ENCODE peak calls at places on chromosomes 13 and 19, in ten cellular contexts. C is cardiac muscle cell, S is colonic mucosa, Z is Panc1, I is breast epithelium, M is IMR-90, K is uterus, U is right cardiac atrium, G is heart left ventricle, P is tibial artery. W is an unnamed sample. For H3K4me1, the result is how much of the 10 kb centered on the place peaks cover.

GRCh38 chr13:25654332-25654731 is 282.6 kb downstream of the ATP8A2 start:
- DNase-seq in G (no peak), S (no peak), M (no peak), P (no peak), I (no peak), U (no peak), C (no peak), K (no peak), Z (no peak), W (no peak)

GRCh38 chr19:56637976-56638555 is 4.9 kb upstream of the SMIM17 start:
- DNase-seq in I (peak), Z (no peak), M (peak), G (peak), K (peak), S (peak), U (peak), C (peak), P (no peak), W (peak)

GRCh38 chr19:20247016-20247683 is 80.1 kb downstream of the ZNF486 start:
- DNase-seq in S (no peak), G (no peak), M (no peak), C (peak), P (no peak), Z (peak), K (peak), I (no peak), U (peak), W (peak)

GRCh38 chr19:3683866-3684816 is 16.1 kb downstream of the PIP5K1C start:
- DNase-seq in M (peak), S (no peak), P (no peak), I (no peak), G (no peak), U (no peak), C (peak), K (no peak), Z (no peak), W (no peak)

GRCh38 chr19:29467824-29468401 is 57.9 kb upstream of the VSTM2B start:
- DNase-seq in S (no peak), K (no peak), U (no peak), M (peak), P (no peak), I (no peak), C (peak), G (no peak), Z (no peak), W (no peak)

GRCh38 chr19:45253396-45254027 is 2.4 kb downstream of the MARK4 start:
- DNase-seq in G (no peak), Z (no peak), I (no peak), U (no peak), S (no peak), M (peak), P (no peak), C (peak), K (no peak), W (no peak)

GRCh38 chr13:27371932-27372331 is 52.5 kb upstream of the GTF3A start:
- DNase-seq in G (no peak), Z (no peak), S (no peak), P (no peak), K (no peak), I (no peak), C (no peak), U (no peak), M (no peak), W (no peak)

GRCh38 chr13:99741979-99742378 is 229.6 kb downstream of the ZIC5 start:
- DNase-seq in I (no peak), P (no peak), Z (no peak), C (no peak), U (no peak), G (no peak), M (no peak), K (no peak), S (peak), W (no peak)

GRCh38 chr13:82772802-82773201 is 1109.5 kb downstream of the SLITRK1 start:
- DNase-seq in G (no peak), I (no peak), C (peak), M (peak), Z (no peak), K (no peak), U (no peak), P (no peak), S (no peak), W (no peak)

GRCh38 chr19:55370305-55370988 is at the start of gene IL11:
- DNase-seq in P (no peak), U (no peak), S (no peak), G (no peak), K (no peak), C (no peak), I (no peak), Z (no peak), M (peak), W (no peak)

GRCh38 chr19:38557205-38557799 is 60.5 kb downstream of the MAP4K1 start:
- DNase-seq in U (no peak), P (no peak), S (peak), M (no peak), I (no peak), G (no peak), Z (no peak), C (no peak), K (no peak), W (no peak)

GRCh38 chr13:74067818-74068217 is 66.4 kb downstream of the KLF12 start:
- DNase-seq in M (peak), P (no peak), C (no peak), K (no peak), Z (no peak), I (no peak), S (no peak), G (no peak), U (no peak), W (no peak)
- H3K4me1 ChIP-seq in M (under half), P (under half), C (under half), K (under half), Z (under half), I (under half), S (under half), G (under half), U (under half), W (under half)

GRCh38 chr19:49524812-49525455 is 2.9 kb upstream of the RCN3 start:
- DNase-seq in C (no peak), S (no peak), M (no peak), Z (no peak), G (no peak), I (no peak), U (no peak), P (no peak), K (no peak), W (no peak)

GRCh38 chr19:49533551-49534488 is 6.0 kb downstream of the RCN3 start:
- DNase-seq in M (peak), S (peak), K (peak), Z (no peak), G (peak), I (peak), U (peak), P (peak), C (peak), W (peak)

GRCh38 chr19:49530708-49531107 is 2.9 kb downstream of the RCN3 start:
- DNase-seq in K (no peak), Z (no peak), U (no peak), I (no peak), S (no peak), M (no peak), P (no peak), G (no peak), C (no peak), W (no peak)

GRCh38 chr19:49528211-49528771 is 488 bp downstream of the RCN3 start:
- DNase-seq in S (no peak), M (peak), C (peak), Z (no peak), P (peak), G (no peak), U (peak), K (peak), I (no peak), W (no peak)
- H3K4me3 ChIP-seq in S (peak), M (peak), C (peak), Z (peak), P (peak), G (peak), U (peak), K (peak), I (peak), W (peak)

GRCh38 chr19:46620716-46621115 is 4.2 kb downstream of the PTGIR start:
- DNase-seq in M (peak), K (no peak), C (peak), U (peak), S (no peak), P (peak), I (no peak), Z (no peak), G (no peak), W (no peak)

GRCh38 chr19:46620267-46620666 is 4.6 kb downstream of the PTGIR start:
- DNase-seq in I (no peak), U (no peak), C (no peak), K (no peak), P (no peak), M (no peak), S (no peak), G (no peak), Z (no peak), W (no peak)

GRCh38 chr19:46621191-46622117 is 3.4 kb downstream of the PTGIR start:
- DNase-seq in S (no peak), C (no peak), K (no peak), P (peak), I (no peak), U (peak), M (peak), G (no peak), Z (no peak), W (no peak)

GRCh38 chr19:46623915-46624502 is 880 bp downstream of the PTGIR start:
- DNase-seq in P (peak), S (no peak), G (no peak), K (no peak), I (no peak), Z (no peak), C (no peak), U (no peak), M (no peak), W (no peak)

DNA sequence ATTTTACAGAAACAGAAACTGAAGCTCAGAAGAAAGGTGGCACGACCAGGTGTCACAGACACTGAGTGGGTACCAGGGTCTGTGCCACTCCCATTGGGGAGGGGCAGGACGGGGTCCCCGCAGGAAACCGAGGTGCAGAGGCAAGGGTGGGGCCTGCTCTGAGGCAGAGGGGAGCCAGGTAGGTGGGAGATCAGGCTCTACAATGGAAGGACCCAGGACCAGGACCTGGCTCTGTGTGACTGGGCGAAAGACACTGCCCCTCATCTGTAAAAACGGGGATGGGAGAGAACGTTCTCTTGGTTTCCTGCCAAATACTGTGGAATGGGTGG is 2.8 kb downstream of the PTGIR start:
- DNase-seq in I (no peak), S (no peak), C (no peak), M (no peak), G (no peak), Z (no peak), U (peak), K (no peak), P (no peak), W (no peak)
- H3K4me1 ChIP-seq in I (under half), S (under half), C (under half), M (under half), G (half or more), Z (under half), U (under half), K (under half), P (half or more), W (under half)

GRCh38 chr13:30140973-30141372 is 166.4 kb downstream of the KATNAL1 start:
- DNase-seq in I (no peak), M (no peak), P (no peak), K (no peak), S (no peak), U (no peak), Z (no peak), G (no peak), C (no peak), W (no peak)

GRCh38 chr13:30145709-30146367 is 161.5 kb downstream of the KATNAL1 start:
- DNase-seq in Z (no peak), M (no peak), P (no peak), U (no peak), K (no peak), C (no peak), I (no peak), S (no peak), G (no peak), W (no peak)

GRCh38 chr13:30143671-30144400 is 163.5 kb downstream of the KATNAL1 start:
- DNase-seq in K (no peak), G (no peak), P (no peak), I (no peak), M (peak), Z (no peak), S (no peak), C (peak), U (no peak), W (no peak)

GRCh38 chr13:30141773-30142501 is 165.4 kb downstream of the KATNAL1 start:
- DNase-seq in C (no peak), M (no peak), U (no peak), S (no peak), P (no peak), G (no peak), Z (no peak), I (no peak), K (no peak), W (no peak)

GRCh38 chr13:30142502-30143211 is 164.7 kb downstream of the KATNAL1 start:
- DNase-seq in U (no peak), C (peak), M (peak), Z (no peak), K (peak), P (no peak), G (no peak), I (peak), S (no peak), W (peak)
- H3K4me3 ChIP-seq in U (no peak), C (no peak), M (no peak), Z (no peak), K (no peak), P (no peak), G (no peak), I (no peak), S (no peak), W (no peak)

W was measured in testis.